ENCODE peak calls at places on chromosomes 13 and 19, in six cellular contexts. E is activated B cell treated with CpG ODN at 0.5 μM for 24 hours; V is H9; M is CD8-positive, alpha-beta T cell; Y is AG10803; G is transverse colon. O is an unnamed sample.
A peak's percentile ranks its signal among the peaks of the same experiment; 100 is the strongest.

GRCh38 chr13:44436589-44437337 is 63.1 kb downstream of the SERP2 start:
- DNase-seq in E (peak; percentile 39), G (peak; percentile 97), Y (peak; percentile 85), M (peak; percentile 47), V (peak; percentile 97), O (peak; percentile 90)

GRCh38 chr13:113418722-113419049 is 34.6 kb downstream of the ADPRHL1 start:
- DNase-seq in V (no peak), G (no peak), M (no peak), E (no peak), Y (no peak), O (no peak)

GRCh38 chr13:31199527-31199848 is 287 bp upstream of the B3GLCT start:
- DNase-seq in Y (no peak), G (no peak), E (no peak), M (no peak), V (no peak), O (no peak)

GRCh38 chr13:19181621-19182485 is at the start of gene TUBA3C:
- DNase-seq in Y (no peak), G (no peak), M (no peak), V (no peak), E (no peak), O (no peak)

GRCh38 chr19:55152017-55152416 is 3.0 kb upstream of the TNNT1 start:
- DNase-seq in V (no peak), Y (no peak), E (no peak), M (no peak), G (no peak), O (no peak)

GRCh38 chr19:53872762-53873161 is 5.1 kb downstream of the MYADM start:
- DNase-seq in G (no peak), E (no peak), M (no peak), Y (no peak), V (no peak), O (no peak)

GRCh38 chr19:11125994-11126685 is 29.4 kb downstream of the SPC24 start:
- DNase-seq in E (peak; percentile 54), M (peak; percentile 82), Y (peak; percentile 69), G (peak; percentile 86), V (peak; percentile 80), O (peak; percentile 80)

GRCh38 chr13:71780546-71780945 is 86.5 kb downstream of the DACH1 start:
- DNase-seq in E (no peak), V (no peak), M (no peak), Y (no peak), G (no peak), O (no peak)

GRCh38 chr13:58254961-58255360 is 623.4 kb downstream of the PCDH17 start:
- DNase-seq in E (no peak), V (no peak), G (no peak), M (no peak), Y (no peak), O (no peak)

GRCh38 chr19:964761-965694 is 19.1 kb upstream of the WDR18 start:
- DNase-seq in M (no peak), E (no peak), V (no peak), G (no peak), Y (peak; percentile 22), O (no peak)

GRCh38 chr19:49338691-49339363 is 3.6 kb downstream of the CD37 start:
- DNase-seq in G (peak; percentile 90), E (peak; percentile 57), Y (no peak), M (no peak), V (peak; percentile 98), O (peak; percentile 30)

GRCh38 chr13:113667771-113668490 is 912 bp downstream of the GRK1 start:
- DNase-seq in Y (no peak), M (no peak), G (peak; percentile 4), E (peak; percentile 11), V (no peak), O (no peak)

GRCh38 chr13:100300213-100300612 is 211.3 kb downstream of the PCCA start:
- DNase-seq in E (no peak), Y (no peak), M (no peak), G (no peak), V (no peak), O (no peak)

GRCh38 chr19:55005684-55006488 is 32.2 kb downstream of the GP6 start:
- DNase-seq in M (peak; percentile 48), V (peak; percentile 83), G (no peak), Y (no peak), E (peak; percentile 18), O (peak; percentile 14)

GRCh38 chr19:2554856-2555255 is 78.9 kb downstream of the GADD45B start:
- DNase-seq in G (no peak), V (no peak), Y (peak; percentile 45), E (no peak), M (no peak), O (no peak)

GRCh38 chr13:97272526-97272925 is 50.4 kb downstream of the MBNL2 start:
- DNase-seq in E (no peak), M (no peak), V (no peak), Y (no peak), G (no peak), O (no peak)

GRCh38 chr13:80305737-80306136 is 35.2 kb downstream of the SPRY2 start:
- DNase-seq in Y (peak; percentile 6), M (no peak), V (no peak), G (no peak), E (no peak), O (no peak)

GRCh38 chr19:31261651-31262331 is 87.4 kb downstream of the TSHZ3 start:
- DNase-seq in M (no peak), Y (peak; percentile 83), G (no peak), V (no peak), E (no peak), O (no peak)

GRCh38 chr19:39826311-39826945 is 7.5 kb downstream of the DYRK1B start:
- DNase-seq in M (no peak), Y (no peak), V (no peak), E (no peak), G (no peak), O (no peak)

GRCh38 chr19:54317108-54317964 is 4.4 kb upstream of the LILRA5 start:
- DNase-seq in G (no peak), V (no peak), E (no peak), Y (no peak), M (no peak), O (no peak)

GRCh38 chr13:92951273-92951820 is 275.3 kb upstream of the GPC6 start:
- DNase-seq in E (no peak), G (no peak), Y (no peak), V (no peak), M (no peak), O (no peak)

GRCh38 chr19:33064778-33065550 is at the start of gene RHPN2:
- DNase-seq in G (peak; percentile 87), V (peak; percentile 81), M (peak; percentile 30), Y (peak; percentile 62), E (peak; percentile 53), O (peak; percentile 53)

GRCh38 chr19:33062902-33063301 is 1.8 kb downstream of the RHPN2 start:
- DNase-seq in Y (no peak), G (no peak), E (no peak), M (no peak), V (no peak), O (no peak)

GRCh38 chr19:33064117-33064777 is 441 bp downstream of the RHPN2 start:
- DNase-seq in M (no peak), E (peak; percentile 34), G (peak; percentile 64), Y (no peak), V (peak; percentile 75), O (no peak)

GRCh38 chr19:33063356-33064116 is 1.2 kb downstream of the RHPN2 start:
- DNase-seq in G (peak; percentile 78), V (peak; percentile 35), Y (peak; percentile 13), E (peak; percentile 15), M (no peak), O (no peak)

GRCh38 chr19:33060586-33060985 is 4.1 kb downstream of the RHPN2 start:
- DNase-seq in E (no peak), V (no peak), Y (no peak), G (no peak), M (no peak), O (no peak)
- TF ChIP-seq CTCF in E (no peak), V (no peak), Y (no peak), G (no peak), M (no peak), O (no peak)

DNA sequence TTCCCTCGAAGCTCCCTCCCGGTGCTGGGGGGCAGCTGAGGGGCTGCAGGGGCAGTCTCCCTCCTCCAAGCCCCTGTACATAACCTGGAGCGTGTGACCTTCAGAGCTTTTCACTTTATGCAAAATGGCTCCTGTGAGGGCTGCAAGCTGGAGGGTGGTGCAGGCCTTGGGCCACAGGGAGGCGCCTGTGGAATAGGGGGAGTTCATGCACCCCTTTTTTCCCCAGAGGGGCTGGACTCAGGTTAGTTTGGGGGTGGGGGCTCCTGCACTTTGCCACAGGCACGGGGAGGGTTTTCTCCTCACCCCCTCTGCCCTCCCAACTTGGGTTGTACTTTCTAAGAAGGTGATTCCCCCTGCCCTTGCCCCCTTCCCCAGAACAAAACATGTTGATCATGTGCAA is 6.6 kb upstream of the PRR19 start:
- DNase-seq in Y (no peak), E (no peak), M (no peak), V (no peak), G (no peak), O (no peak)
- TF ChIP-seq CTCF in Y (no peak), E (no peak), M (no peak), V (peak; percentile 11), G (no peak), O (no peak)

DNA sequence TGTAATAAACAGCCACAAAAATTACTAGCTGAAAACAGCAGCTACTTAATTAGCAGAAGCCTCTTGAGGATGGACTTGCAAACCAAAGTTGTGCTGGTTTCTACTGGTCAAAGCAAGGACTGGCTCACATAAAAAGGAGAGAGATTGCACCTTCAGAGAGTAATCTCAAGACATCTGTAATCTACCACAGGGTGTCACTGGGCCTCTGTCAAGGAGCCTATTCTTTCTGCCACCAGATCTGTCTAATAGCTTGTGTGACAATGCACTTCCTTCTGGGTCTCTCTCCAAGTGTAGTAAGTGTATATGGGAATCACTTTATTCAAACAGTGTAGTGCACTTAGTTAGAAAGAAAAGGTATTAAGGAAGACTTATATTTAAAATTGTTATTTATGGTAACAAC is 24.4 kb upstream of the ZNF561 start:
- DNase-seq in M (no peak), G (no peak), Y (no peak), V (no peak), E (no peak), O (no peak)
- TF ChIP-seq CTCF in M (no peak), G (no peak), Y (no peak), V (no peak), E (no peak), O (no peak)

GRCh38 chr19:17718988-17719711 is at the start of gene MAP1S:
- DNase-seq in G (peak; percentile 63), V (peak; percentile 91), E (peak; percentile 74), M (peak; percentile 64), Y (peak; percentile 38), O (peak; percentile 82)

GRCh38 chr19:17718467-17718987 is 753 bp upstream of the MAP1S start:
- DNase-seq in Y (no peak), E (no peak), G (no peak), V (no peak), M (no peak), O (no peak)

GRCh38 chr19:17720487-17720839 is 1.2 kb downstream of the MAP1S start:
- DNase-seq in V (no peak), Y (no peak), E (no peak), G (no peak), M (no peak), O (no peak)

GRCh38 chr19:17719730-17720486 is 628 bp downstream of the MAP1S start:
- DNase-seq in V (no peak), Y (no peak), M (peak; percentile 23), E (no peak), G (peak; percentile 65), O (no peak)

GRCh38 chr19:17716309-17716929 is 2.9 kb upstream of the MAP1S start:
- DNase-seq in G (no peak), Y (no peak), V (no peak), E (no peak), M (no peak), O (no peak)
- TF ChIP-seq CTCF in G (no peak), Y (peak; percentile 23), V (peak; percentile 52), E (no peak), M (no peak), O (peak; percentile 31)

GRCh38 chr19:13014101-13014920 is 19.0 kb downstream of the NFIX start:
- DNase-seq in V (peak; percentile 64), Y (peak; percentile 42), E (no peak), M (no peak), G (no peak), O (no peak)
- TF ChIP-seq CTCF in V (no peak), Y (no peak), E (no peak), M (no peak), G (no peak), O (no peak)